ENCODE peak calls at places on chromosomes 6 and 20, in seven cellular contexts. N, J, Z, Q, S, T and F are unnamed samples.

GRCh38 chr6:29953706-29954105 is 11.4 kb downstream of the HLA-A start:
- DNase-seq in N (no peak), S (no peak), T (no peak), J (no peak), Q (no peak), Z (no peak), F (no peak)

GRCh38 chr20:8082999-8083398 is 49.1 kb upstream of the PLCB1 start:
- DNase-seq in J (peak), N (peak), T (no peak), Q (no peak), S (no peak), Z (peak), F (no peak)

GRCh38 chr20:53621482-53622246 is 28.0 kb upstream of the ZNF217 start:
- DNase-seq in J (peak), T (peak), Z (peak), Q (peak), S (no peak), N (peak), F (peak)

GRCh38 chr20:33301192-33301930 is 18.3 kb downstream of the BPIFB1 start:
- DNase-seq in S (no peak), J (no peak), Q (peak), T (no peak), Z (no peak), N (no peak), F (no peak)

GRCh38 chr6:44062771-44063560 is 64.3 kb downstream of the MRPL14 start:
- DNase-seq in J (no peak), Z (no peak), N (no peak), S (no peak), T (no peak), Q (peak), F (no peak)

GRCh38 chr6:137866200-137866913 is 702 bp upstream of the TNFAIP3 start:
- DNase-seq in N (no peak), S (peak), J (peak), Q (no peak), Z (no peak), T (no peak), F (no peak)

GRCh38 chr20:24102290-24102689 is 113.7 kb upstream of the GGTLC1 start:
- DNase-seq in N (no peak), J (no peak), Z (no peak), Q (peak), T (no peak), S (no peak), F (peak)

GRCh38 chr6:65259080-65259479 is 447.9 kb downstream of the EYS start:
- DNase-seq in S (no peak), Z (peak), N (no peak), J (no peak), Q (no peak), T (no peak), F (no peak)

GRCh38 chr6:28401172-28401571 is 1.6 kb upstream of the ZSCAN12 start:
- DNase-seq in J (no peak), Q (no peak), Z (peak), S (no peak), N (no peak), T (no peak), F (no peak)

DNA sequence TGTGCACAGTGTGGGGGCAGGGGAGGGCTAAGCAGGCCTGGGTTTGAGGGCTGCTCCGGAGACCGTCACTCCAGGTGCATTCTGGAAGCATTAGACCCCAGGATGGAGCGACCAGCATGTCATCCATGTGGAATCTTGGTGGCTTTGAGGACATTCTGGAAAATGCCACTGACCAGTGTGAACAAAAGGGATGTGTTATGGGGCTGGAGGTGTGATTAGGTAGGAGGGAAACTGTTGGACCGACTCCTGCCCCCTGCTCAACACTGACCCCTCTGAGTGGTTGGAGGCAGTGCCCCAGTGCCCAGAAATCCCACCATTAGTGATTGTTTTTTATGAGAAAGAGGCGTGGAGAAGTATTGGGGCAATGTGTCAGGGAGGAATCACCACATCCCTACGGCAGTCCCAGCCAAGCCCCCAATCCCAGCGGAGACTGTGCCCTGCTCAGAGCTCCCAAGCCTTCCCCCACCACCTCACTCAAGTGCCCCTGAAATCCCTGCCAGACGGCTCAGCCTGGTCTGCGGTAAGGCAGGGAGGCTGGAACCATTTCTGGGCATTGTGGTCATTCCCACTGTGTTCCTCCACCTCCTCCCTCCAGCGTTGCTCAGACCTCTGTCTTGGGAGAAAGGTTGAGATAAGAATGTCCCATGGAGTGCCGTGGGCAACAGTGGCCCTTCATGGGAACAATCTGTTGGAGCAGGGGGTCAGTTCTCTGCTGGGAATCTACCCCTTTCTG is 44.0 kb upstream of the TTPAL start:
- DNase-seq in Q (no peak), T (peak), N (no peak), J (no peak), S (no peak), Z (no peak), F (no peak)
- TF ChIP-seq CTCF in Q (no peak), T (no peak), N (no peak), J (no peak), S (no peak), Z (no peak), F (peak)

GRCh38 chr6:49453221-49453620 is 9.8 kb downstream of the MMUT start:
- DNase-seq in N (no peak), S (no peak), Z (no peak), T (no peak), J (no peak), Q (no peak), F (no peak)
- TF ChIP-seq CTCF in N (peak), S (peak), Z (peak), T (peak), J (no peak), Q (no peak), F (peak)

GRCh38 chr6:42136508-42137191 is 5.8 kb downstream of the C6orf132 start:
- DNase-seq in N (no peak), S (peak), Z (peak), J (no peak), T (no peak), Q (peak), F (peak)
- TF ChIP-seq CTCF in N (no peak), S (peak), Z (peak), J (no peak), T (peak), Q (peak), F (peak)

DNA sequence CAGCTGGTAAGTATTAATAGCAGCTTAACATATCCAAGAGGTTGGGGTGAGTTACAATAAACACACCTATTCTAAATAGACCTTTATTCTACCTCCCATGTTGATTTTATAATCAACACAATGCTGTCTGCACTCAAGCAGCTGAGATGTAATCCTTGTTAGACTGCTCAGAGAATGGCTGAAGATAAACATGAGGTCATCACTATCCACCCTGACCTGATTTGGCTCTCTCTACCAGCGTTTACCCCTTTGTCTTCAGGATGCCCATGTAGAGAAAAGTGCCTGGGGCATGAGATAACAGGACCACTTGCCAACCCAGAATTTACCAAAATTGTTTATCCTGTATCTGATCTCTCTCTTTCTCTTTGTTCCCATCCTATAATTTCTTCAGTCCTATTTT is 220.7 kb upstream of the DEFB112 start:
- DNase-seq in S (no peak), J (no peak), Z (no peak), Q (no peak), N (no peak), T (no peak), F (no peak)
- TF ChIP-seq CTCF in S (no peak), J (no peak), Z (no peak), Q (no peak), N (no peak), T (no peak), F (no peak)

DNA sequence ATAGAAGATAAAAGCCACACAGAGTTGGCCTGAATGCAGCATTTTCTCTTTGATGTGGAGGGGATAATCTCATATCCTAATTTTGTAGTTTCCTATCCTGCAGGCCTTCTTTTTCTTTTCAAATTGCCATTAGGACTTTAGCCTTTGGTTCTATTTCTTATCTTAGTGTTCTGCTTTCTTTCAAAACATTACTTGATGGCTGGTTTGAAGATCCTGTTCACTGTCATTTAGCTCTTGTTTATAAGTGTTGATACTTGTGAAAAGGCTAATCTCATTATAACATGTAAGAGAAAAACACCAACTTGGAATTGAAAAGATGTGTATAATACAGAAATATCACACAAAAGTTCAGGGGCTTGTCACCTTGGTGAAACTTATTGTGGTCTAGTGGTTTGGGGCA is 54.6 kb upstream of the PKIB start:
- DNase-seq in N (no peak), J (no peak), Z (no peak), Q (no peak), S (no peak), T (no peak), F (no peak)
- TF ChIP-seq CTCF in N (no peak), J (no peak), Z (no peak), Q (no peak), S (no peak), T (no peak), F (no peak)

DNA sequence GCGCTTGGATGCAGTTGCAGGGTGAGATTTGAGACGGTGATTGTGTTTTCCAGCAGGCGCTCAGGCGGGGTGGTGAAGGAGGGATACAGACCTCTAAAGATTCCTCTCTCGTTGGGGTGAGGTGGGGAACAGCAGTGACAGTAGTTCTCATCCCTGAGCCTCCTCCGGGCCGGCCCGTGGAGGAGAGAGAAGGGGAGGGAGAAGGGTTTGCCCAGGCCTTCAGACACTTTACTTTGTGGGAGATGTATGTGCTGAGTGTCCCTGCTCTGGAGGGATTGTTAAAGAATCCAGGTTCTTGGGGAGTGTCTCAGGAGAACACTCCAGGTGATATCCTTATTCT is 41.0 kb downstream of the PSMB9 start:
- DNase-seq in J (no peak), N (no peak), S (no peak), T (no peak), Q (no peak), Z (no peak), F (no peak)
- TF ChIP-seq CTCF in J (no peak), N (no peak), S (no peak), T (no peak), Q (no peak), Z (no peak), F (no peak)

DNA sequence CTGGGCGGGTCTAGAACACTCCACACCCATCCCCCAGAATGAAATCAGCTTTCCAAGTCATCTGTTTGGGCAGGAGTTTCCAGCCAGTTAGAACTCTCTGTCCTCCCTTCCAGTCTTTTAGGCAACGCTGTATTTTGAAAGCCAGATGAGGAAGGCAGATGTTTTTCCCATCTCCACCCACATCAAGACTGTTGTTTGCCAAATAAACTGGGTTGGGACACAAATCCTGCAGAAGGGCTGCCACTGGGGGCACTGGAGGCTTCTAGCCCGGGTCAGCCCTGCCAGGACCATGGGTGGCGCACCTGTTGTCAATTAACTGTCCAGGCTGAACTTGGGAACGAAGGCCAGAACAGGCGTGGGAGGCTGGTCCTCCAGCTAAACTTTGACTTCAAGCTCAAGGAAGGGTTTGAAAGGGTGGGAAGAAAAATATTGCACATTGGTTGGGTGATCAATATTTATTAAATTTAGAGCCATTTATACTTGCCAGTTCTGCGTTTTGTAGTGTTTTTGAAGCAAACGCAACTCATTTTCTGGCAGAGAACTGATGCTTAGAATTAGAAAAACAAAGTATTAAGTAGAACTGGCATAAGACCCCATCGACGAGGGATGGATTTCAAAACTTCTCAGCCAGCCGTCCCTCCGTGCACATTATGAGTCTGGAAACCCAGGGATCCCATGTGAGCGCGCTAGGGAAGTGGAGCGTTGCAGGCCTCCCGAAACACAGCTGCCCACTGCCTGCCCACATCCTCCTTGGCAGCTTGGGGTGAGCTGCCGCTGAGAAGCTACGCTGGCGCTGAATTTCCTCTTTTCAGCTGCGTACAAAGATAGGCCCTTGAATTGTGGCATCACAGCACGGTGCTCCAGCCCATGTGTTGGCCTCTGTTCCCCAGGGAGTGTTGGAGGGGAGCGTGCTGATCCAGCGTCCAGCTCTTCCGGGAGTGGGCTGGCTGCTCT is 297.4 kb downstream of the QKI start:
- DNase-seq in Q (peak), N (peak), J (peak), S (no peak), Z (no peak), T (no peak), F (no peak)
- TF ChIP-seq CTCF in Q (peak), N (peak), J (no peak), S (no peak), Z (no peak), T (peak), F (no peak)